ENCODE peak calls at places on chromosomes 1 and 21, in nine cellular contexts. N is iPS DF 6.9, C is activated T-helper 1 cell treated with Interleukin-2 at 50 U/mL for 16 hours, B is RPMI7951, S is thoracic aorta, A is hepatocyte, Z is pons, G is AG08395, D is body of pancreas. P is an unnamed sample.

GRCh38 chr1:54439550-54440223 is 33.5 kb upstream of the SSBP3 start:
- DNase-seq in N (no peak), C (no peak), B (peak; percentile 33), S (no peak), A (no peak), Z (no peak), G (no peak), D (no peak), P (peak; percentile 15)

GRCh38 chr1:218371927-218372672 is 27.0 kb downstream of the TGFB2 start:
- DNase-seq in N (no peak), C (no peak), B (peak; percentile 80), S (no peak), A (no peak), Z (peak; percentile 93), G (peak; percentile 48), D (no peak), P (peak; percentile 44)

GRCh38 chr1:197917813-197918646 is 858 bp downstream of the LHX9 start:
- DNase-seq in N (no peak), C (no peak), B (no peak), S (no peak), A (no peak), Z (no peak), G (no peak), D (no peak), P (peak; percentile 29)

GRCh38 chr1:51693420-51694144 is 76.7 kb downstream of the OSBPL9 start:
- DNase-seq in N (no peak), C (no peak), B (no peak), S (no peak), A (no peak), Z (no peak), G (no peak), D (no peak), P (no peak)

GRCh38 chr1:245969274-245969673 is 537.8 kb downstream of the SMYD3 start:
- DNase-seq in N (no peak), C (no peak), B (peak; percentile 82), S (no peak), A (peak; percentile 54), Z (peak; percentile 22), G (peak; percentile 90), D (no peak), P (peak; percentile 44)

GRCh38 chr21:37828515-37828914 is 87.7 kb downstream of the KCNJ6 start:
- DNase-seq in N (no peak), C (no peak), B (peak; percentile 10), S (no peak), A (no peak), Z (no peak), G (no peak), D (no peak), P (no peak)

GRCh38 chr1:39701092-39701460 is 9.8 kb upstream of the HPCAL4 start:
- DNase-seq in N (no peak), C (no peak), B (no peak), S (no peak), A (peak; percentile 52), Z (no peak), G (no peak), D (peak; percentile 92), P (peak; percentile 41)

GRCh38 chr1:161070737-161071136 is 1.0 kb upstream of the ARHGAP30 start:
- DNase-seq in N (no peak), C (no peak), B (no peak), S (no peak), A (no peak), Z (no peak), G (no peak), D (no peak), P (no peak)

GRCh38 chr1:174407705-174408104 is 40.1 kb upstream of the GPR52 start:
- DNase-seq in N (no peak), C (no peak), B (no peak), S (no peak), A (no peak), Z (no peak), G (peak; percentile 36), D (no peak), P (no peak)

GRCh38 chr1:15279576-15280230 is 32.7 kb downstream of the FHAD1 start:
- DNase-seq in N (no peak), C (no peak), B (peak; percentile 58), S (no peak), A (no peak), Z (no peak), G (no peak), D (no peak), P (no peak)

GRCh38 chr1:27599605-27600499 is 4.1 kb downstream of the AHDC1 start:
- DNase-seq in N (no peak), C (no peak), B (no peak), S (no peak), A (peak; percentile 31), Z (no peak), G (no peak), D (no peak), P (no peak)

GRCh38 chr1:119250299-119250698 is 109.8 kb upstream of the WARS2 start:
- DNase-seq in N (no peak), C (no peak), B (no peak), S (no peak), A (no peak), Z (no peak), G (no peak), D (no peak), P (no peak)

GRCh38 chr1:67166196-67166595 is at the start of gene IL23R:
- DNase-seq in N (no peak), C (no peak), B (no peak), S (no peak), A (no peak), Z (no peak), G (no peak), D (no peak), P (no peak)

GRCh38 chr21:41445465-41445862 is 19.4 kb downstream of the MX1 start:
- DNase-seq in N (no peak), C (no peak), B (no peak), S (no peak), A (no peak), Z (no peak), G (no peak), D (no peak), P (no peak)

GRCh38 chr1:12204140-12204539 is 25.7 kb upstream of the VPS13D start:
- DNase-seq in N (no peak), C (no peak), B (no peak), S (no peak), A (no peak), Z (no peak), G (no peak), D (no peak), P (no peak)

GRCh38 chr1:167367705-167368104 is 147.0 kb downstream of the POU2F1 start:
- DNase-seq in N (no peak), C (no peak), B (no peak), S (no peak), A (no peak), Z (no peak), G (no peak), D (no peak), P (no peak)

GRCh38 chr1:91846007-91846620 is 39.8 kb downstream of the TGFBR3 start:
- DNase-seq in N (no peak), C (no peak), B (peak; percentile 73), S (no peak), A (peak; percentile 51), Z (peak; percentile 22), G (peak; percentile 31), D (peak; percentile 66), P (peak; percentile 67)

GRCh38 chr21:28734522-28735175 is 258.0 kb downstream of the LTN1 start:
- DNase-seq in N (no peak), C (no peak), B (no peak), S (no peak), A (no peak), Z (no peak), G (no peak), D (no peak), P (no peak)

GRCh38 chr1:160797163-160797797 is 1.3 kb downstream of the LY9 start:
- DNase-seq in N (no peak), C (no peak), B (no peak), S (no peak), A (no peak), Z (no peak), G (no peak), D (no peak), P (no peak)

GRCh38 chr1:109161836-109162606 is 48.1 kb downstream of the ELAPOR1 start:
- DNase-seq in N (no peak), C (no peak), B (peak; percentile 93), S (no peak), A (peak; percentile 40), Z (peak; percentile 74), G (peak; percentile 87), D (no peak), P (no peak)

GRCh38 chr21:15063821-15064575 is 802 bp downstream of the NRIP1 start:
- DNase-seq in N (no peak), C (no peak), B (peak; percentile 52), S (no peak), A (peak; percentile 64), Z (no peak), G (peak; percentile 60), D (peak; percentile 54), P (peak; percentile 44)

GRCh38 chr1:39333296-39333695 is 128.8 kb downstream of the MACF1 start:
- DNase-seq in N (no peak), C (no peak), B (no peak), S (no peak), A (peak; percentile 22), Z (no peak), G (no peak), D (peak; percentile 22), P (no peak)

GRCh38 chr1:155977607-155978324 is 581 bp downstream of the ARHGEF2 start:
- DNase-seq in N (no peak), C (peak; percentile 30), B (peak; percentile 31), S (no peak), A (peak; percentile 68), Z (no peak), G (no peak), D (no peak), P (peak; percentile 47)

GRCh38 chr1:212237651-212238050 is 47.6 kb upstream of the PPP2R5A start:
- DNase-seq in N (no peak), C (no peak), B (no peak), S (no peak), A (peak; percentile 71), Z (no peak), G (no peak), D (peak; percentile 62), P (no peak)

GRCh38 chr1:204885288-204885711 is 14.6 kb downstream of the NFASC start:
- DNase-seq in N (no peak), C (no peak), B (peak; percentile 33), S (no peak), A (peak; percentile 22), Z (peak; percentile 93), G (peak; percentile 72), D (peak; percentile 45), P (no peak)

GRCh38 chr1:198676253-198676652 is 37.4 kb downstream of the PTPRC start:
- DNase-seq in N (no peak), C (no peak), B (peak; percentile 37), S (no peak), A (no peak), Z (no peak), G (no peak), D (no peak), P (peak; percentile 3)

GRCh38 chr1:44822981-44823451 is 14.7 kb downstream of the BTBD19 start:
- DNase-seq in N (no peak), C (no peak), B (no peak), S (no peak), A (no peak), Z (no peak), G (no peak), D (no peak), P (no peak)

GRCh38 chr21:18951291-18952038 is 547.9 kb upstream of the TMPRSS15 start:
- DNase-seq in N (peak; percentile 57), C (no peak), B (no peak), S (no peak), A (peak; percentile 60), Z (peak; percentile 51), G (no peak), D (no peak), P (no peak)

GRCh38 chr1:3733603-3734591 is 18.4 kb upstream of the CCDC27 start:
- DNase-seq in N (no peak), C (no peak), B (no peak), S (no peak), A (no peak), Z (no peak), G (no peak), D (no peak), P (no peak)

GRCh38 chr1:83497563-83497962 is 501.4 kb downstream of the TTLL7 start:
- DNase-seq in N (no peak), C (no peak), B (no peak), S (no peak), A (no peak), Z (peak; percentile 25), G (peak; percentile 8), D (no peak), P (peak; percentile 5)

GRCh38 chr1:209884665-209885117 is 53.3 kb upstream of the SYT14 start:
- DNase-seq in N (no peak), C (no peak), B (peak; percentile 96), S (peak; percentile 25), A (peak; percentile 93), Z (peak; percentile 62), G (peak; percentile 99), D (peak; percentile 84), P (peak; percentile 99)

P was measured in dermis blood vessel endothelial cell.